ENCODE peak calls at places on chromosome 3, in seven cellular contexts. One of them, this sample, is unnamed.

GRCh38 chr3:89740881-89741177 is 633.4 kb downstream of the EPHA3 start:
- DNase-seq in pancreas: no peak
- DNase-seq in stomach: no peak
- DNase-seq in H9: no peak
- DNase-seq in brain microvascular endothelial cell: no peak
- DNase-seq in CD4-positive, alpha-beta T cell: no peak
- DNase-seq in thoracic aorta: no peak
- DNase-seq in this sample: no peak

GRCh38 chr3:117019082-117019713 is 309.6 kb downstream of the TUSC7 start:
- DNase-seq in pancreas: peak
- DNase-seq in CD4-positive, alpha-beta T cell: no peak
- DNase-seq in H9: peak
- DNase-seq in thoracic aorta: no peak
- DNase-seq in brain microvascular endothelial cell: peak
- DNase-seq in stomach: peak
- DNase-seq in this sample: no peak

GRCh38 chr3:46881819-46882376 is 4.4 kb downstream of the PTH1R start:
- DNase-seq in stomach: no peak
- DNase-seq in brain microvascular endothelial cell: no peak
- DNase-seq in thoracic aorta: no peak
- DNase-seq in CD4-positive, alpha-beta T cell: no peak
- DNase-seq in H9: no peak
- DNase-seq in pancreas: no peak
- DNase-seq in this sample: no peak

GRCh38 chr3:169085827-169086226 is 577.7 kb downstream of the MECOM start:
- DNase-seq in pancreas: no peak
- DNase-seq in H9: no peak
- DNase-seq in thoracic aorta: no peak
- DNase-seq in stomach: no peak
- DNase-seq in brain microvascular endothelial cell: peak
- DNase-seq in CD4-positive, alpha-beta T cell: no peak
- DNase-seq in this sample: peak

GRCh38 chr3:190076138-190076537 is 44.6 kb downstream of the P3H2 start:
- DNase-seq in pancreas: no peak
- DNase-seq in CD4-positive, alpha-beta T cell: no peak
- DNase-seq in thoracic aorta: no peak
- DNase-seq in brain microvascular endothelial cell: no peak
- DNase-seq in H9: no peak
- DNase-seq in stomach: no peak
- DNase-seq in this sample: no peak

GRCh38 chr3:129060276-129061076 is at the start of gene GP9:
- DNase-seq in brain microvascular endothelial cell: no peak
- DNase-seq in thoracic aorta: no peak
- DNase-seq in CD4-positive, alpha-beta T cell: no peak
- DNase-seq in pancreas: no peak
- DNase-seq in H9: no peak
- DNase-seq in stomach: no peak
- DNase-seq in this sample: no peak

GRCh38 chr3:69696365-69696764 is 42.9 kb upstream of the MITF start:
- DNase-seq in H9: no peak
- DNase-seq in thoracic aorta: no peak
- DNase-seq in pancreas: no peak
- DNase-seq in brain microvascular endothelial cell: no peak
- DNase-seq in CD4-positive, alpha-beta T cell: no peak
- DNase-seq in stomach: no peak
- DNase-seq in this sample: no peak

GRCh38 chr3:42084593-42084992 is 6.6 kb upstream of the TRAK1 start:
- DNase-seq in H9: no peak
- DNase-seq in CD4-positive, alpha-beta T cell: no peak
- DNase-seq in brain microvascular endothelial cell: no peak
- DNase-seq in pancreas: no peak
- DNase-seq in stomach: no peak
- DNase-seq in thoracic aorta: no peak
- DNase-seq in this sample: no peak

GRCh38 chr3:3800685-3801509 is 1.7 kb downstream of the LRRN1 start:
- DNase-seq in CD4-positive, alpha-beta T cell: no peak
- DNase-seq in stomach: peak
- DNase-seq in brain microvascular endothelial cell: no peak
- DNase-seq in H9: peak
- DNase-seq in thoracic aorta: no peak
- DNase-seq in pancreas: peak
- DNase-seq in this sample: no peak

GRCh38 chr3:189498995-189499704 is 132.0 kb upstream of the TP63 start:
- DNase-seq in pancreas: no peak
- DNase-seq in stomach: no peak
- DNase-seq in brain microvascular endothelial cell: no peak
- DNase-seq in thoracic aorta: no peak
- DNase-seq in H9: no peak
- DNase-seq in CD4-positive, alpha-beta T cell: no peak
- DNase-seq in this sample: no peak

GRCh38 chr3:56042326-56042951 is 425.8 kb downstream of the ERC2 start:
- DNase-seq in CD4-positive, alpha-beta T cell: no peak
- DNase-seq in stomach: no peak
- DNase-seq in H9: no peak
- DNase-seq in thoracic aorta: no peak
- DNase-seq in pancreas: no peak
- DNase-seq in brain microvascular endothelial cell: peak
- DNase-seq in this sample: no peak

GRCh38 chr3:50122661-50123391 is 32.3 kb upstream of the SEMA3F start:
- DNase-seq in H9: no peak
- DNase-seq in pancreas: no peak
- DNase-seq in stomach: no peak
- DNase-seq in thoracic aorta: no peak
- DNase-seq in CD4-positive, alpha-beta T cell: no peak
- DNase-seq in brain microvascular endothelial cell: no peak
- DNase-seq in this sample: no peak

GRCh38 chr3:50126287-50127211 is 28.6 kb upstream of the SEMA3F start:
- DNase-seq in H9: no peak
- DNase-seq in stomach: peak
- DNase-seq in thoracic aorta: no peak
- DNase-seq in brain microvascular endothelial cell: no peak
- DNase-seq in CD4-positive, alpha-beta T cell: no peak
- DNase-seq in pancreas: no peak
- DNase-seq in this sample: no peak

GRCh38 chr3:50125541-50126286 is 29.4 kb upstream of the SEMA3F start:
- DNase-seq in thoracic aorta: no peak
- DNase-seq in brain microvascular endothelial cell: no peak
- DNase-seq in CD4-positive, alpha-beta T cell: peak
- DNase-seq in H9: no peak
- DNase-seq in pancreas: no peak
- DNase-seq in stomach: no peak
- DNase-seq in this sample: no peak

GRCh38 chr3:50123394-50124361 is 31.4 kb upstream of the SEMA3F start:
- DNase-seq in brain microvascular endothelial cell: no peak
- DNase-seq in H9: no peak
- DNase-seq in thoracic aorta: no peak
- DNase-seq in stomach: no peak
- DNase-seq in pancreas: no peak
- DNase-seq in CD4-positive, alpha-beta T cell: no peak
- DNase-seq in this sample: no peak

GRCh38 chr3:50124363-50125226 is 30.5 kb upstream of the SEMA3F start:
- DNase-seq in pancreas: no peak
- DNase-seq in thoracic aorta: no peak
- DNase-seq in stomach: no peak
- DNase-seq in brain microvascular endothelial cell: no peak
- DNase-seq in CD4-positive, alpha-beta T cell: no peak
- DNase-seq in H9: no peak
- DNase-seq in this sample: no peak
- H3K27ac ChIP-seq in pancreas: no peak
- H3K27ac ChIP-seq in thoracic aorta: no peak
- H3K27ac ChIP-seq in stomach: no peak
- H3K27ac ChIP-seq in brain microvascular endothelial cell: no peak
- H3K27ac ChIP-seq in CD4-positive, alpha-beta T cell: no peak
- H3K27ac ChIP-seq in H9: no peak
- H3K27ac ChIP-seq in this sample: no peak

DNA sequence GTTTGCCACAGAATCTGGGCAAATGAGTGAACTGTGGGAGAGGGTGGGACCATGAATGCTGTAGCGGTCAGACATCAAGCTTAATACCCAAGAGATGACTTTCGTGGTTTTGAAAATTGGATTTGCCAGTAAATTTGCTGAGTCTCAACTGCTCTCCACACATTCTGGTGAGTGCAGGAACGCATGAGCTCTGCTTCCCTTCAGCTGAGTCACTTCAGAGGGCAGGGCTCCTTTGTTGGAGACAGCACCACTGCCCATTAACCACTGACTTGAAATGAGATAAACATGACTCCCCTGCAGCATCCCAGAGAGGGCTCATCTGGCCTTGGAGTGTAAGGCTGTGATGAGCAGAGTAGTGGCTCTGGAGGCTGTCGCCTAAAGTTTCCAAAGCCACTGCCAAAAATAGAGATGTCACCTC is 22.6 kb downstream of the RARRES1 start:
- DNase-seq in pancreas: no peak
- DNase-seq in thoracic aorta: no peak
- DNase-seq in H9: no peak
- DNase-seq in CD4-positive, alpha-beta T cell: no peak
- DNase-seq in stomach: no peak
- DNase-seq in brain microvascular endothelial cell: peak
- DNase-seq in this sample: peak
- H3K27ac ChIP-seq in pancreas: no peak
- H3K27ac ChIP-seq in thoracic aorta: no peak
- H3K27ac ChIP-seq in H9: no peak
- H3K27ac ChIP-seq in CD4-positive, alpha-beta T cell: no peak
- H3K27ac ChIP-seq in stomach: no peak
- H3K27ac ChIP-seq in brain microvascular endothelial cell: peak
- H3K27ac ChIP-seq in this sample: peak

DNA sequence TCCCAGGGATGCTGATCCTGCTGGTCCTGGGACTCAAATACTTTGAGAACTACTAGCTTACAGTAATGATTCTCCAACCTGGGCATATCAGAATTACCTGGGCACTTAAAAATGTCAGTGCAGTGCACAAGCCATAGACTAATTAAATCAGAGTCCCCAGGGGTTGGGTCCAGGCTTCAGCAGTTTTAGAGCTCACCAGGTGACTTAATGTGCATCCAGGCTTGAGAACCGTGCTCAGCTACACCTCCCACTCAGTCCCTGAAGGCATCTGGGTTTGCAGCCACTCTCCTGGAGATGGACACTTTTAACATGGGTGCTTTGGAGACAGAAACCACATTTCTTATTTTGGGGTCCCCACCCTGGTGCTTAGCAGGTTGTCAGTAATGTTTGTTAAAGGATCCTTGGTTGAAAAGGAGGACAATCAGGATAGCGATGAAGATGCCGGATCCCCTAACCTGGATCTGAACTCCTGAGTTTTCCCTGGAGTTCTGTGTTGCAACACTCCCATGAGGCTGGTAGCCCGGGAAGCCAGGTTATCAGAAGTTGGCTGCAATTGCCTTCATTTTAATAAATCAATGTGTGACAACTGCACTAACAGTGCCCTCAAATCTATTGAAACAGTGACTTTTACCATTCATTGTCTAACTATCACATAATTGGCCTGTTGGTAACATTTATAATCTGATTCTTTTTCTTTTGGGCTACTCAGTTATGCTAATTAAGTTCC is 48.1 kb downstream of the BFSP2 start:
- DNase-seq in thoracic aorta: no peak
- DNase-seq in brain microvascular endothelial cell: no peak
- DNase-seq in stomach: no peak
- DNase-seq in CD4-positive, alpha-beta T cell: no peak
- DNase-seq in pancreas: peak
- DNase-seq in H9: no peak
- DNase-seq in this sample: no peak
- H3K27ac ChIP-seq in thoracic aorta: no peak
- H3K27ac ChIP-seq in brain microvascular endothelial cell: no peak
- H3K27ac ChIP-seq in stomach: no peak
- H3K27ac ChIP-seq in CD4-positive, alpha-beta T cell: no peak
- H3K27ac ChIP-seq in pancreas: no peak
- H3K27ac ChIP-seq in H9: no peak
- H3K27ac ChIP-seq in this sample: no peak

DNA sequence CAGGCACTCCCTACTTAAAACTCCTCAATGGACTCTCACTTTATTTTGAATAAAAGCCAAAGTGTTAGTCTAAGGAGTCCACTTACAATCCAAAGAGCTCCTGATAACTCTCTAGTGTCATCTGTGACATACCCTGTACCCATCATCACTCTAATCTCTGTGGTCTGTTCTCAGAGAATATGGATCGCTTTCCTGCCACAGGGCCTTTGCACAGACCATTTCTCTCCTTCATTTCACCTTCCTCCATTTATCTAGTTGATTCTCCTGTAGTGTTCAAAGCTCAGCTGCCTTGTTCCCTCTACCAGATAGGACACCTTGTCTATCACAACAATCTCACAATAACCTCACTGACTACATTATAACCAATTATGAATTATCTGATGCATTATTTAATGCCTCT is 185.4 kb upstream of the KBTBD8 start:
- DNase-seq in pancreas: no peak
- DNase-seq in CD4-positive, alpha-beta T cell: no peak
- DNase-seq in brain microvascular endothelial cell: no peak
- DNase-seq in H9: no peak
- DNase-seq in stomach: no peak
- DNase-seq in thoracic aorta: no peak
- DNase-seq in this sample: no peak
- H3K27ac ChIP-seq in pancreas: no peak
- H3K27ac ChIP-seq in CD4-positive, alpha-beta T cell: no peak
- H3K27ac ChIP-seq in brain microvascular endothelial cell: no peak
- H3K27ac ChIP-seq in H9: no peak
- H3K27ac ChIP-seq in stomach: no peak
- H3K27ac ChIP-seq in thoracic aorta: no peak
- H3K27ac ChIP-seq in this sample: no peak

GRCh38 chr3:45165497-45166282 is 19.5 kb upstream of the CDCP1 start:
- DNase-seq in pancreas: no peak
- DNase-seq in brain microvascular endothelial cell: no peak
- DNase-seq in thoracic aorta: no peak
- DNase-seq in stomach: no peak
- DNase-seq in H9: no peak
- DNase-seq in CD4-positive, alpha-beta T cell: no peak
- DNase-seq in this sample: no peak
- H3K27ac ChIP-seq in pancreas: no peak
- H3K27ac ChIP-seq in brain microvascular endothelial cell: no peak
- H3K27ac ChIP-seq in thoracic aorta: no peak
- H3K27ac ChIP-seq in stomach: no peak
- H3K27ac ChIP-seq in H9: no peak
- H3K27ac ChIP-seq in CD4-positive, alpha-beta T cell: no peak
- H3K27ac ChIP-seq in this sample: peak

DNA sequence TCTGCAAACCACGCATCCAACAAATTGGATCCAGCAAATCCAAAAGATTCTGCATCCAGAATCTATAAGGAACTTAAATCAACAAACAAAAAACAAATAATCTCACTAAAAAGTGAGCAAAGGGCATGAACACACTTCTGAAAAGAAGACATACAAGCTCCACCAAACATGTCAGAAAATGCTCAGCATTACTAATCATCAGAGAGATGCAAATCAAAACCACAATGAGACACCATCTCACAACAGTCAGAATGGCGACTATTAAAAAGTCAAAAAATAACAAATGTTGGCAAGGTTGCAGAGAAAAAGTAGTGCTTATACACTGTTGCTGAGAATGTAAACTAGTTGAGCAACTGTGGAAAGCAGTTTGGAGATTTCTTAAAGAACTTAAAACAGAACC is 21.6 kb upstream of the SLC25A36 start:
- DNase-seq in thoracic aorta: no peak
- DNase-seq in brain microvascular endothelial cell: no peak
- DNase-seq in pancreas: no peak
- DNase-seq in CD4-positive, alpha-beta T cell: no peak
- DNase-seq in H9: no peak
- DNase-seq in stomach: no peak
- DNase-seq in this sample: no peak
- H3K27ac ChIP-seq in thoracic aorta: no peak
- H3K27ac ChIP-seq in brain microvascular endothelial cell: no peak
- H3K27ac ChIP-seq in pancreas: no peak
- H3K27ac ChIP-seq in CD4-positive, alpha-beta T cell: no peak
- H3K27ac ChIP-seq in H9: no peak
- H3K27ac ChIP-seq in stomach: no peak
- H3K27ac ChIP-seq in this sample: no peak

GRCh38 chr3:147397155-147397888 is 9.0 kb downstream of the ZIC4 start:
- DNase-seq in H9: peak
- DNase-seq in CD4-positive, alpha-beta T cell: no peak
- DNase-seq in brain microvascular endothelial cell: peak
- DNase-seq in thoracic aorta: no peak
- DNase-seq in stomach: no peak
- DNase-seq in pancreas: no peak
- DNase-seq in this sample: no peak
- H3K27ac ChIP-seq in H9: no peak
- H3K27ac ChIP-seq in CD4-positive, alpha-beta T cell: no peak
- H3K27ac ChIP-seq in brain microvascular endothelial cell: peak
- H3K27ac ChIP-seq in thoracic aorta: no peak
- H3K27ac ChIP-seq in stomach: no peak
- H3K27ac ChIP-seq in pancreas: no peak
- H3K27ac ChIP-seq in this sample: no peak